ENCODE peak calls at places on chromosomes 12 and 14, in four cellular contexts. Y, W, M and F are unnamed samples.
A peak's percentile ranks its signal among the peaks of the same experiment; 100 is the strongest.

GRCh38 chr12:89883630-89884364 is 175.2 kb upstream of the ATP2B1 start:
- DNase-seq in Y (no peak), W (peak; percentile 77), M (peak; percentile 37), F (no peak)

GRCh38 chr14:61563880-61564622 is 131.3 kb upstream of the HIF1A start:
- DNase-seq in Y (peak; percentile 57), W (no peak), M (no peak), F (no peak)

GRCh38 chr14:51967521-51967920 is 21.8 kb upstream of the RTRAF start:
- DNase-seq in Y (no peak), W (no peak), M (no peak), F (no peak)

GRCh38 chr14:106309423-106309822 is 783.0 kb downstream of the TMEM121 start:
- DNase-seq in Y (no peak), W (no peak), M (no peak), F (no peak)

GRCh38 chr12:80412343-80412953 is 31.6 kb upstream of the PTPRQ start:
- DNase-seq in Y (no peak), W (peak; percentile 87), M (peak; percentile 76), F (no peak)

GRCh38 chr14:52391866-52392600 is 77.9 kb downstream of the PTGER2 start:
- DNase-seq in Y (no peak), W (no peak), M (peak; percentile 21), F (no peak)

GRCh38 chr12:102776041-102776440 is 141.0 kb downstream of the PAH start:
- DNase-seq in Y (no peak), W (no peak), M (no peak), F (no peak)

GRCh38 chr12:27179399-27180214 is 64.5 kb upstream of the STK38L start:
- DNase-seq in Y (no peak), W (no peak), M (peak; percentile 88), F (no peak)

GRCh38 chr12:51593539-51593938 is 2.5 kb downstream of the SCN8A start:
- DNase-seq in Y (no peak), W (peak; percentile 62), M (peak; percentile 77), F (no peak)

GRCh38 chr14:61761557-61761956 is 663 bp upstream of the SNAPC1 start:
- DNase-seq in Y (no peak), W (no peak), M (no peak), F (no peak)

GRCh38 chr14:61553730-61554641 is 141.3 kb upstream of the HIF1A start:
- DNase-seq in Y (no peak), W (no peak), M (peak; percentile 95), F (no peak)

GRCh38 chr12:57461326-57461903 is 1.8 kb downstream of the GLI1 start:
- DNase-seq in Y (peak; percentile 71), W (peak; percentile 95), M (peak; percentile 49), F (no peak)

GRCh38 chr12:62717636-62718035 is 217.3 kb downstream of the PPM1H start:
- DNase-seq in Y (no peak), W (no peak), M (no peak), F (no peak)

GRCh38 chr12:91319071-91319760 is 136.6 kb upstream of the DCN start:
- DNase-seq in Y (no peak), W (no peak), M (no peak), F (no peak)

GRCh38 chr12:111429760-111430417 is 24.2 kb downstream of the SH2B3 start:
- DNase-seq in Y (no peak), W (no peak), M (no peak), F (no peak)

GRCh38 chr14:56150645-56151345 is 32.6 kb downstream of the PELI2 start:
- DNase-seq in Y (no peak), W (no peak), M (no peak), F (no peak)

GRCh38 chr12:25529738-25530137 is 23.3 kb downstream of the LMNTD1 start:
- DNase-seq in Y (no peak), W (no peak), M (peak; percentile 20), F (no peak)

GRCh38 chr14:79967001-79967400 is 244.3 kb downstream of the DIO2 start:
- DNase-seq in Y (no peak), W (no peak), M (no peak), F (no peak)

GRCh38 chr14:69012251-69012953 is 33.3 kb upstream of the ACTN1 start:
- DNase-seq in Y (no peak), W (no peak), M (peak; percentile 60), F (no peak)

GRCh38 chr14:105486974-105487448 is 325 bp downstream of the CRIP1 start:
- DNase-seq in Y (peak; percentile 83), W (peak; percentile 62), M (no peak), F (no peak)

GRCh38 chr14:101105045-101105444 is 201.5 kb upstream of the RTL1 start:
- DNase-seq in Y (peak; percentile 28), W (no peak), M (no peak), F (no peak)

GRCh38 chr12:4441355-4442330 is 4.0 kb downstream of the FGF6 start:
- DNase-seq in Y (no peak), W (peak; percentile 74), M (no peak), F (peak; percentile 69)

GRCh38 chr12:15050664-15051063 is 77.8 kb downstream of the PDE6H start:
- DNase-seq in Y (no peak), W (no peak), M (peak; percentile 48), F (no peak)

GRCh38 chr14:104729835-104730181 is 5.8 kb downstream of the ADSS1 start:
- DNase-seq in Y (no peak), W (no peak), M (no peak), F (no peak)

GRCh38 chr12:49810159-49810459 is 18.1 kb downstream of the NCKAP5L start:
- DNase-seq in Y (no peak), W (no peak), M (no peak), F (no peak)

GRCh38 chr12:132256646-132257045 is 72.7 kb downstream of the GALNT9 start:
- DNase-seq in Y (no peak), W (no peak), M (no peak), F (no peak)

GRCh38 chr14:95597784-95598204 is 62.9 kb downstream of the GLRX5 start:
- DNase-seq in Y (no peak), W (peak; percentile 70), M (peak; percentile 10), F (no peak)

GRCh38 chr12:104823985-104824441 is 134.1 kb downstream of the SLC41A2 start:
- DNase-seq in Y (no peak), W (no peak), M (no peak), F (no peak)

GRCh38 chr12:104825408-104825807 is 132.7 kb downstream of the SLC41A2 start:
- DNase-seq in Y (no peak), W (peak; percentile 68), M (peak; percentile 12), F (no peak)

GRCh38 chr12:104828015-104828414 is 130.1 kb downstream of the SLC41A2 start:
- DNase-seq in Y (no peak), W (no peak), M (no peak), F (no peak)

DNA sequence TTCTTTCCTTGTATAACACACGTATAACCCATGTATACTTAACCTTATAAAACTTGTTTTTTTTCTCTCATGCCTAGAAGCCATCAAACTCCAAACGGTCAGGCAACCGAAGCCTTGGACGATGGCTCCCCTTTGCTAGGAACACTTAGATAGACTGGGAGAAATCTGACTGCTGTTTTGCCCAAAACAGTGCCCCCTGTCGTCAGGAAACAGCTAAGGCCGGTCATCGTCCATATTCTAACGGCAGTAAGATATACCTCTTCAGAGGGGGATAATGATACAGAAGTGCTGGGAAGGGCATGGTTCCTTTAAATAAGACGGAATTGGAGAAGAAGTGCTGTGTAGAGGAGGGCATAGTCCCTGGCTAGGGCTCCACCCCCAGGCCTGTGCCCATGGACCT is 130.5 kb downstream of the SLC41A2 start:
- DNase-seq in Y (no peak), W (peak; percentile 76), M (no peak), F (no peak)
- TF ChIP-seq CTCF in Y (no peak), W (peak; percentile 87), M (peak; percentile 30), F (peak; percentile 32)

GRCh38 chr12:99806304-99806703 is 158.8 kb downstream of the GARIN6 start:
- DNase-seq in Y (no peak), W (no peak), M (no peak), F (no peak)
- TF ChIP-seq CTCF in Y (no peak), W (no peak), M (no peak), F (no peak)

GRCh38 chr14:93799617-93800016 is 11.3 kb upstream of the PRIMA1 start:
- DNase-seq in Y (no peak), W (no peak), M (no peak), F (no peak)

GRCh38 chr14:93800038-93800937 is 12.0 kb upstream of the PRIMA1 start:
- DNase-seq in Y (no peak), W (no peak), M (no peak), F (no peak)

GRCh38 chr14:93804654-93805053 is 16.4 kb upstream of the PRIMA1 start:
- DNase-seq in Y (no peak), W (peak; percentile 74), M (no peak), F (no peak)
- TF ChIP-seq CTCF in Y (no peak), W (peak; percentile 89), M (no peak), F (no peak)

GRCh38 chr14:64937821-64938193 is 4.7 kb downstream of the GPX2 start:
- DNase-seq in Y (no peak), W (no peak), M (peak; percentile 26), F (no peak)
- TF ChIP-seq CTCF in Y (no peak), W (peak; percentile 44), M (peak; percentile 30), F (peak; percentile 43)

DNA sequence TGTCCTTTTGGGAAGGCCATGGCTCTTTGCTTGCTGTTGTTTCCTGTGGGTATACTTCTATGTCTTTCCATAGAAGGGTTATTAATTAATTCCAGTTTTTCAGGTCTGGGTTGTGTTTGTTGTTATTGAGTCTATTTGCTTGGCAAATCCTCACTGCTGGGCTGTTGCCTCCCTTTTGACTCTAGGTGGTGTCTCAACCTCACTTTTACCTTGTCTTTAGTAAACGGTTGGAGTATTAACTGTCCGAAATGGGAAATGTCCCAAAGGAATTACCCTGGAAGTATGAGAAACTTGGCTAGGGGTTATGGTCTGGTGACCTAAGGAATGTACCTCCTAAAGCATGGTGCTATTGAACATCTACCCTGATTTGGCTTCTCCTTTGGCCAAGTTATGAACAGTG is 16.7 kb downstream of the PRH1 start:
- DNase-seq in Y (no peak), W (peak; percentile 27), M (peak; percentile 7), F (no peak)
- TF ChIP-seq CTCF in Y (no peak), W (peak; percentile 60), M (no peak), F (no peak)

GRCh38 chr12:127150479-127150878 is 1116.5 kb upstream of the TMEM132C start:
- DNase-seq in Y (no peak), W (no peak), M (no peak), F (no peak)
- TF ChIP-seq CTCF in Y (no peak), W (no peak), M (no peak), F (no peak)

DNA sequence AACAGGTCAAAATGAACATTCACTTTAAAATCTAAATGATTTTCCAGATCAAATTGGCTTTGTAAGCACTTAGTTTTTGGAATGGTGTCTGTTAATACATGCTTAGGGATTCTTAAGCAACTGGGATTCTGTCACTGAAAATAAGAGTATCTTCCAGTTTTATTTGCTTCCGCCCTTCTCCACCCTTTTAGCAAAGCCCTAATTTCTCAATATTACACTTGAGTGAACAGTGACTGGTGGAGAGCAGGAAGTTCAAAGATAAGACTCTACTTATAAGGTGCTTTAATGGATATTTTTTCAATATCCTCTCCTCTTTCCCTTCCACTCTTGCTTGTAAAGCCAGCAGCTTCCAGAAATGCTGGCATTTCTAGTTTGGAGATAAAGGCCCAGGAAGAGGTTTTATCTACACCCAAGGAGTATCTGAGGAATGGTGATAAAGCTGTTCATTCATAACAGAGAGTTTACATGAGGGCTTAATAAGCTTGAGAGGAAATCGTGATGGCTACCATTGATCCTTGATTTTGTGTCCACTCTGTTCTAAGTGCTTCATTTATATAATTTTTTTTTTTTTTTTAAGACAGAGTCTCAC is 265.9 kb upstream of the PRICKLE1 start:
- DNase-seq in Y (no peak), W (no peak), M (no peak), F (no peak)
- TF ChIP-seq CTCF in Y (no peak), W (no peak), M (no peak), F (no peak)

GRCh38 chr12:106907411-106907810 is 48.3 kb upstream of the TMEM263 start:
- DNase-seq in Y (no peak), W (peak; percentile 23), M (no peak), F (no peak)
- TF ChIP-seq CTCF in Y (no peak), W (peak; percentile 29), M (no peak), F (no peak)